ENCODE peak calls at places on chromosomes 12 and 14, in nine cellular contexts. O, R, Q, I, H, S, J, Z and C are unnamed samples.

GRCh38 chr14:74085047-74085637 is 386 bp downstream of the LIN52 start:
- DNase-seq in O (no peak), J (no peak), S (no peak), R (peak), H (no peak), I (peak), Z (peak), Q (no peak), C (no peak)

GRCh38 chr12:67456281-67456918 is 187.2 kb downstream of the CAND1 start:
- DNase-seq in R (peak), S (peak), I (peak), O (peak), Q (no peak), Z (peak), H (no peak), J (no peak), C (peak)

GRCh38 chr12:3885179-3886094 is 12.2 kb upstream of the PARP11 start:
- DNase-seq in R (peak), J (no peak), Z (no peak), O (peak), S (peak), H (no peak), I (peak), Q (peak), C (no peak)

GRCh38 chr12:91722072-91722471 is 423.6 kb downstream of the BTG1 start:
- DNase-seq in J (no peak), S (no peak), I (no peak), R (peak), O (no peak), Q (no peak), Z (no peak), H (no peak), C (no peak)

GRCh38 chr14:38210168-38210567 is 2.5 kb downstream of the SSTR1 start:
- DNase-seq in Q (no peak), O (no peak), S (no peak), Z (peak), R (peak), H (no peak), J (no peak), I (no peak), C (no peak)

GRCh38 chr14:64060648-64061096 is 207.9 kb downstream of the SYNE2 start:
- DNase-seq in S (no peak), Q (peak), J (no peak), I (peak), O (no peak), H (no peak), Z (no peak), R (peak), C (no peak)

GRCh38 chr14:95319312-95320075 is at the start of gene CLMN:
- DNase-seq in J (no peak), H (no peak), S (no peak), Z (peak), O (peak), R (peak), I (peak), Q (peak), C (peak)

GRCh38 chr12:103519632-103520031 is 23.9 kb upstream of the C12orf42 start:
- DNase-seq in I (no peak), J (no peak), H (no peak), Z (no peak), Q (no peak), O (no peak), R (no peak), S (no peak), C (no peak)

GRCh38 chr14:66746316-66747006 is 238.5 kb downstream of the GPHN start:
- DNase-seq in Z (no peak), H (no peak), R (peak), Q (peak), O (no peak), J (no peak), S (peak), I (peak), C (no peak)

GRCh38 chr12:13347241-13348043 is 150.9 kb downstream of the EMP1 start:
- DNase-seq in Z (peak), O (peak), I (no peak), H (no peak), R (peak), S (peak), Q (peak), J (no peak), C (peak)